ENCODE peak calls at places on chromosomes 4 and X, in nine cellular contexts. X is activated CD4-positive, CD25-positive, alpha-beta regulatory T cell; J is renal cortical epithelial cell; S is small intestine; M is OCI-LY7; A is Kasumi-1; T is DMS153; N is GM13977; W is pons. K is an unnamed sample.

GRCh38 chr4:76716020-76716419 is 181.9 kb downstream of the SOWAHB start:
- DNase-seq in X (no peak), J (no peak), S (no peak), M (no peak), A (no peak), T (no peak), N (no peak), W (no peak), K (no peak)

GRCh38 chrX:153674219-153674851 is 722 bp upstream of the PNCK start:
- DNase-seq in X (no peak), J (no peak), S (no peak), M (no peak), A (no peak), T (no peak), N (peak), W (no peak), K (no peak)

GRCh38 chrX:41634284-41634683 is 54.5 kb upstream of the GPR34 start:
- DNase-seq in X (no peak), J (peak), S (no peak), M (no peak), A (peak), T (no peak), N (no peak), W (peak), K (no peak)

GRCh38 chr4:157824006-157824405 is 348.8 kb downstream of the GASK1B start:
- DNase-seq in X (no peak), J (no peak), S (no peak), M (no peak), A (no peak), T (no peak), N (no peak), W (no peak), K (peak)

GRCh38 chrX:139798701-139799100 is 90.7 kb upstream of the MCF2 start:
- DNase-seq in X (no peak), J (no peak), S (no peak), M (no peak), A (no peak), T (no peak), N (no peak), W (peak), K (no peak)

GRCh38 chr4:26912810-26913209 is 52.2 kb downstream of the STIM2 start:
- DNase-seq in X (no peak), J (no peak), S (no peak), M (no peak), A (no peak), T (no peak), N (no peak), W (no peak), K (no peak)

GRCh38 chr4:41069268-41069667 is 145.1 kb downstream of the APBB2 start:
- DNase-seq in X (no peak), J (no peak), S (no peak), M (no peak), A (no peak), T (no peak), N (no peak), W (peak), K (no peak)

GRCh38 chrX:40849906-40850672 is 114.7 kb upstream of the MED14 start:
- DNase-seq in X (no peak), J (no peak), S (no peak), M (no peak), A (no peak), T (no peak), N (no peak), W (no peak), K (no peak)

GRCh38 chr4:74624351-74625151 is 169.8 kb downstream of the BTC start:
- DNase-seq in X (no peak), J (peak), S (peak), M (no peak), A (peak), T (peak), N (no peak), W (no peak), K (peak)

GRCh38 chrX:21946925-21947641 is 6.6 kb downstream of the SMS start:
- DNase-seq in X (no peak), J (peak), S (no peak), M (no peak), A (peak), T (no peak), N (no peak), W (no peak), K (peak)

GRCh38 chr4:185717018-185717726 is 94.8 kb downstream of the SORBS2 start:
- DNase-seq in X (no peak), J (no peak), S (no peak), M (no peak), A (no peak), T (peak), N (no peak), W (no peak), K (no peak)

GRCh38 chrX:38800981-38801845 is at the start of gene MID1IP1:
- DNase-seq in X (peak), J (peak), S (peak), M (peak), A (peak), T (peak), N (peak), W (peak), K (peak)

GRCh38 chrX:151563449-151563848 is at the start of gene PASD1:
- DNase-seq in X (no peak), J (no peak), S (no peak), M (no peak), A (no peak), T (no peak), N (no peak), W (no peak), K (no peak)

GRCh38 chr4:82715731-82716617 is 82.6 kb downstream of the SCD5 start:
- DNase-seq in X (no peak), J (peak), S (no peak), M (no peak), A (no peak), T (no peak), N (no peak), W (no peak), K (peak)

GRCh38 chr4:52850406-52851119 is 11.6 kb upstream of the RASL11B start:
- DNase-seq in X (no peak), J (no peak), S (peak), M (no peak), A (no peak), T (no peak), N (no peak), W (no peak), K (no peak)

GRCh38 chr4:81421346-81422218 is 50.1 kb downstream of the RASGEF1B start:
- DNase-seq in X (no peak), J (peak), S (peak), M (peak), A (peak), T (peak), N (peak), W (no peak), K (peak)

GRCh38 chr4:30904161-30904560 is 184.0 kb downstream of the PCDH7 start:
- DNase-seq in X (no peak), J (no peak), S (no peak), M (no peak), A (no peak), T (no peak), N (no peak), W (no peak), K (no peak)

GRCh38 chr4:1111259-1111809 is 2.0 kb downstream of the RNF212 start:
- DNase-seq in X (no peak), J (no peak), S (no peak), M (no peak), A (no peak), T (no peak), N (no peak), W (no peak), K (peak)

GRCh38 chrX:149713279-149714050 is 1.6 kb downstream of the MAGEA11 start:
- DNase-seq in X (no peak), J (no peak), S (no peak), M (no peak), A (no peak), T (no peak), N (no peak), W (no peak), K (no peak)

GRCh38 chr4:84224522-84224921 is 274.6 kb downstream of the NKX6-1 start:
- DNase-seq in X (no peak), J (no peak), S (no peak), M (no peak), A (no peak), T (peak), N (no peak), W (no peak), K (no peak)

GRCh38 chr4:1708581-1708980 is 3.5 kb downstream of the SLBP start:
- DNase-seq in X (no peak), J (no peak), S (no peak), M (no peak), A (no peak), T (no peak), N (no peak), W (no peak), K (no peak)

GRCh38 chrX:153812220-153812619 is 17.8 kb downstream of the SSR4 start:
- DNase-seq in X (no peak), J (no peak), S (no peak), M (no peak), A (no peak), T (no peak), N (no peak), W (no peak), K (no peak)

GRCh38 chrX:73818200-73819116 is 255.5 kb downstream of the CHIC1 start:
- DNase-seq in X (no peak), J (no peak), S (no peak), M (no peak), A (no peak), T (no peak), N (no peak), W (no peak), K (no peak)

GRCh38 chr4:22515888-22516541 is at the start of gene ADGRA3:
- DNase-seq in X (no peak), J (peak), S (peak), M (no peak), A (peak), T (no peak), N (peak), W (no peak), K (peak)

GRCh38 chr4:143386812-143387211 is 50.1 kb downstream of the GAB1 start:
- DNase-seq in X (no peak), J (no peak), S (peak), M (no peak), A (no peak), T (no peak), N (no peak), W (no peak), K (no peak)

GRCh38 chr4:67785528-67785927 is 31.3 kb upstream of the GNRHR start:
- DNase-seq in X (no peak), J (no peak), S (no peak), M (no peak), A (no peak), T (no peak), N (no peak), W (no peak), K (peak)

GRCh38 chr4:41334182-41334581 is 77.5 kb downstream of the UCHL1 start:
- DNase-seq in X (no peak), J (no peak), S (no peak), M (no peak), A (no peak), T (peak), N (no peak), W (no peak), K (peak)

GRCh38 chr4:25103423-25103822 is 56.8 kb downstream of the SEPSECS start:
- DNase-seq in X (no peak), J (no peak), S (no peak), M (no peak), A (no peak), T (no peak), N (no peak), W (no peak), K (no peak)

GRCh38 chr4:158015241-158015640 is 157.6 kb downstream of the GASK1B start:
- DNase-seq in X (no peak), J (peak), S (no peak), M (no peak), A (no peak), T (no peak), N (no peak), W (no peak), K (peak)

GRCh38 chr4:183124865-183125264 is 25.8 kb downstream of the WWC2 start:
- DNase-seq in X (no peak), J (no peak), S (no peak), M (no peak), A (no peak), T (no peak), N (no peak), W (no peak), K (no peak)

GRCh38 chrX:9700555-9700954 is 65.1 kb downstream of the GPR143 start:
- DNase-seq in X (no peak), J (no peak), S (no peak), M (no peak), A (no peak), T (no peak), N (no peak), W (no peak), K (no peak)

GRCh38 chrX:106999002-106999975 is 723 bp downstream of the MORC4 start:
- DNase-seq in X (no peak), J (peak), S (peak), M (peak), A (no peak), T (no peak), N (peak), W (peak), K (peak)